ENCODE peak calls at places on chromosome 4, in five cellular contexts. E, O, I, N and C are unnamed samples.

GRCh38 chr4:74549936-74550335 is 105.0 kb downstream of the AREG start:
- DNase-seq in I (no peak), O (no peak), N (no peak), E (no peak), C (no peak)

GRCh38 chr4:169540774-169541173 is 71.6 kb downstream of the NEK1 start:
- DNase-seq in O (no peak), I (no peak), N (no peak), E (no peak), C (no peak)

GRCh38 chr4:54625391-54625790 is 32.4 kb upstream of the KIT start:
- DNase-seq in E (no peak), N (no peak), O (peak), I (no peak), C (no peak)

GRCh38 chr4:158682071-158682470 is 10.0 kb downstream of the ETFDH start:
- DNase-seq in I (no peak), N (no peak), O (no peak), E (no peak), C (no peak)

GRCh38 chr4:173252024-173252935 is 81.9 kb downstream of the HMGB2 start:
- DNase-seq in E (peak), I (peak), N (no peak), O (peak), C (peak)

GRCh38 chr4:108049406-108049805 is 59.7 kb downstream of the HADH start:
- DNase-seq in E (no peak), N (peak), O (no peak), I (no peak), C (no peak)

GRCh38 chr4:139266583-139267257 is 13.3 kb downstream of the MGARP start:
- DNase-seq in E (peak), O (peak), N (peak), I (peak), C (peak)

GRCh38 chr4:30821891-30822612 is 101.9 kb downstream of the PCDH7 start:
- DNase-seq in E (no peak), O (no peak), I (no peak), N (no peak), C (no peak)

GRCh38 chr4:26410385-26411293 is 79.6 kb downstream of the CCKAR start:
- DNase-seq in N (peak), I (peak), E (peak), O (no peak), C (peak)

GRCh38 chr4:41360214-41360910 is 103.6 kb downstream of the UCHL1 start:
- DNase-seq in N (no peak), I (no peak), O (peak), E (no peak), C (peak)

GRCh38 chr4:183182873-183183725 is 84.0 kb downstream of the WWC2 start:
- DNase-seq in N (peak), E (no peak), I (no peak), O (peak), C (no peak)

GRCh38 chr4:3013839-3014350 is 50.5 kb downstream of the GRK4 start:
- DNase-seq in O (no peak), E (no peak), N (no peak), I (no peak), C (peak)

GRCh38 chr4:40621592-40622512 is 7.8 kb downstream of the RBM47 start:
- DNase-seq in O (peak), I (peak), N (no peak), E (peak), C (no peak)

GRCh38 chr4:55181606-55182005 is 56.2 kb upstream of the KDR start:
- DNase-seq in N (no peak), O (no peak), E (no peak), I (no peak), C (no peak)

GRCh38 chr4:38574559-38575333 is 89.3 kb upstream of the KLF3 start:
- DNase-seq in N (no peak), I (no peak), E (no peak), O (no peak), C (no peak)

GRCh38 chr4:8039290-8039689 is 99.6 kb upstream of the AFAP1 start:
- DNase-seq in I (no peak), E (no peak), N (no peak), O (no peak), C (no peak)

GRCh38 chr4:159160242-159160641 is 57.4 kb downstream of the RAPGEF2 start:
- DNase-seq in N (no peak), E (no peak), I (no peak), O (no peak), C (no peak)

GRCh38 chr4:11611868-11612267 is 183.2 kb upstream of the HS3ST1 start:
- DNase-seq in O (no peak), N (no peak), I (no peak), E (no peak), C (no peak)

GRCh38 chr4:189162073-189162789 is 778.4 kb upstream of the FRG1 start:
- DNase-seq in O (no peak), I (no peak), N (no peak), E (no peak), C (no peak)

GRCh38 chr4:7124643-7125442 is 57.0 kb upstream of the GRPEL1 start:
- DNase-seq in N (no peak), O (peak), E (peak), I (no peak), C (no peak)

GRCh38 chr4:100106982-100107381 is 83.3 kb downstream of the DDIT4L start:
- DNase-seq in N (peak), I (peak), O (no peak), E (peak), C (no peak)

GRCh38 chr4:28505064-28505463 is 1644.4 kb downstream of the STIM2 start:
- DNase-seq in O (no peak), N (no peak), I (no peak), E (no peak), C (no peak)

GRCh38 chr4:25528391-25528790 is 127.3 kb upstream of the SLC34A2 start:
- DNase-seq in E (no peak), O (no peak), N (no peak), I (no peak), C (no peak)

GRCh38 chr4:110620352-110621327 is 2.2 kb downstream of the PITX2 start:
- DNase-seq in N (no peak), I (no peak), E (peak), O (no peak), C (peak)

GRCh38 chr4:2537011-2537830 is 774 bp downstream of the FAM193A start:
- DNase-seq in E (peak), O (peak), I (peak), N (peak), C (peak)

GRCh38 chr4:125735107-125735506 is 420.4 kb downstream of the FAT4 start:
- DNase-seq in I (no peak), O (no peak), E (no peak), N (no peak), C (no peak)

GRCh38 chr4:174522183-174523002 is at the start of gene HPGD:
- DNase-seq in E (peak), O (peak), I (peak), N (peak), C (peak)

GRCh38 chr4:76457885-76458284 is 22.9 kb downstream of the SHROOM3 start:
- DNase-seq in O (no peak), E (no peak), N (no peak), I (no peak), C (no peak)

GRCh38 chr4:120175272-120175671 is 108.6 kb upstream of the MAD2L1 start:
- DNase-seq in I (no peak), E (no peak), O (no peak), N (no peak), C (no peak)

GRCh38 chr4:30867427-30867826 is 147.3 kb downstream of the PCDH7 start:
- DNase-seq in N (no peak), O (peak), I (no peak), E (no peak), C (no peak)

GRCh38 chr4:151624606-151625565 is 135.9 kb downstream of the GATB start:
- DNase-seq in O (peak), I (no peak), E (no peak), N (no peak), C (no peak)

GRCh38 chr4:39977489-39978377 is at the start of gene PDS5A:
- DNase-seq in O (peak), I (peak), N (peak), E (peak), C (peak)

GRCh38 chr4:20433101-20433705 is 181.5 kb downstream of the SLIT2 start:
- DNase-seq in I (no peak), O (no peak), N (no peak), E (no peak), C (no peak)